ENCODE peak calls at places on chromosomes 4 and X, in six cellular contexts. M is sigmoid colon, T is bronchial epithelial cell, O is foreskin fibroblast, S is neural progenitor cell, Q is esophagus squamous epithelium. G is an unnamed sample.

GRCh38 chrX:37658352-37659030 is 27.1 kb upstream of the XK start:
- DNase-seq in M (no peak), T (no peak), O (no peak), S (no peak), Q (no peak), G (no peak)

GRCh38 chrX:100995469-100995868 is 26.0 kb downstream of the ARL13A start:
- DNase-seq in M (no peak), T (peak; percentile 79), O (peak; percentile 94), S (no peak), Q (no peak), G (no peak)

GRCh38 chrX:139692908-139693307 is 15.1 kb downstream of the MCF2 start:
- DNase-seq in M (no peak), T (no peak), O (no peak), S (no peak), Q (no peak), G (no peak)

GRCh38 chr4:169315530-169316306 is 45.0 kb upstream of the SH3RF1 start:
- DNase-seq in M (no peak), T (peak; percentile 84), O (peak; percentile 66), S (no peak), Q (no peak), G (no peak)

GRCh38 chr4:6771229-6771671 is 11.3 kb upstream of the KIAA0232 start:
- DNase-seq in M (peak; percentile 52), T (no peak), O (no peak), S (no peak), Q (no peak), G (no peak)

GRCh38 chr4:156934259-156934635 is 37.4 kb downstream of the PDGFC start:
- DNase-seq in M (no peak), T (no peak), O (no peak), S (no peak), Q (no peak), G (no peak)

GRCh38 chr4:23889814-23890269 is at the start of gene PPARGC1A:
- DNase-seq in M (peak; percentile 88), T (no peak), O (no peak), S (peak; percentile 83), Q (no peak), G (peak; percentile 37)

GRCh38 chr4:77617203-77617602 is 11.6 kb downstream of the CXCL13 start:
- DNase-seq in M (no peak), T (peak; percentile 94), O (no peak), S (no peak), Q (no peak), G (no peak)

GRCh38 chr4:109231331-109231730 is 71.1 kb downstream of the COL25A1 start:
- DNase-seq in M (no peak), T (no peak), O (no peak), S (no peak), Q (no peak), G (no peak)

GRCh38 chr4:73619351-73619750 is 885 bp downstream of the RASSF6 start:
- DNase-seq in M (no peak), T (no peak), O (no peak), S (no peak), Q (no peak), G (no peak)

GRCh38 chr4:173231916-173232315 is 63.3 kb downstream of the GALNT7 start:
- DNase-seq in M (no peak), T (peak; percentile 46), O (no peak), S (no peak), Q (no peak), G (no peak)

GRCh38 chrX:39729834-39730670 is 367.7 kb downstream of the BCOR start:
- DNase-seq in M (no peak), T (no peak), O (no peak), S (peak; percentile 60), Q (no peak), G (no peak)

GRCh38 chrX:140501321-140501720 is 3.5 kb downstream of the SOX3 start:
- DNase-seq in M (no peak), T (no peak), O (no peak), S (peak; percentile 59), Q (no peak), G (no peak)

GRCh38 chr4:684611-685010 is 4.3 kb downstream of the SLC49A3 start:
- DNase-seq in M (no peak), T (no peak), O (no peak), S (no peak), Q (no peak), G (no peak)

GRCh38 chrX:101091817-101092216 is 6.2 kb upstream of the CENPI start:
- DNase-seq in M (no peak), T (no peak), O (no peak), S (no peak), Q (no peak), G (no peak)

GRCh38 chr4:153763404-153763803 is 3.6 kb upstream of the RNF175 start:
- DNase-seq in M (no peak), T (peak; percentile 19), O (no peak), S (peak; percentile 40), Q (no peak), G (peak; percentile 17)

GRCh38 chrX:44228621-44229020 is 114.9 kb downstream of the EFHC2 start:
- DNase-seq in M (no peak), T (no peak), O (no peak), S (no peak), Q (no peak), G (no peak)

GRCh38 chrX:150504399-150505186 is 63.8 kb upstream of the MTM1 start:
- DNase-seq in M (no peak), T (peak; percentile 11), O (peak; percentile 26), S (peak; percentile 19), Q (no peak), G (no peak)

GRCh38 chrX:128975716-128976115 is 547.6 kb downstream of the SMARCA1 start:
- DNase-seq in M (no peak), T (peak; percentile 2), O (no peak), S (peak; percentile 68), Q (no peak), G (peak; percentile 38)

GRCh38 chrX:110418857-110419249 is 60.2 kb downstream of the RTL9 start:
- DNase-seq in M (no peak), T (peak; percentile 53), O (peak; percentile 62), S (no peak), Q (no peak), G (no peak)

GRCh38 chr4:130336585-130337217 is 1240.7 kb downstream of the C4orf33 start:
- DNase-seq in M (no peak), T (peak; percentile 41), O (peak; percentile 0), S (peak; percentile 23), Q (no peak), G (peak; percentile 7)
- TF ChIP-seq CTCF in M (no peak), T (peak; percentile 40), O (peak; percentile 24), S (peak; percentile 54), Q (peak; percentile 28), G (peak; percentile 41)

GRCh38 chr4:182245541-182246245 is 2.5 kb downstream of the TENM3 start:
- DNase-seq in M (no peak), T (no peak), O (no peak), S (peak; percentile 29), Q (no peak), G (no peak)

GRCh38 chr4:182248295-182248694 is 5.1 kb downstream of the TENM3 start:
- DNase-seq in M (no peak), T (no peak), O (no peak), S (no peak), Q (no peak), G (no peak)

GRCh38 chr4:182245041-182245440 is 1.8 kb downstream of the TENM3 start:
- DNase-seq in M (no peak), T (no peak), O (no peak), S (peak; percentile 55), Q (no peak), G (no peak)

GRCh38 chr4:182242793-182243192 is 409 bp upstream of the TENM3 start:
- DNase-seq in M (no peak), T (no peak), O (no peak), S (no peak), Q (no peak), G (no peak)

GRCh38 chr4:182246401-182247205 is 3.4 kb downstream of the TENM3 start:
- DNase-seq in M (no peak), T (peak; percentile 16), O (no peak), S (no peak), Q (no peak), G (no peak)
- TF ChIP-seq CTCF in M (no peak), T (no peak), O (no peak), S (no peak), Q (no peak), G (no peak)

DNA sequence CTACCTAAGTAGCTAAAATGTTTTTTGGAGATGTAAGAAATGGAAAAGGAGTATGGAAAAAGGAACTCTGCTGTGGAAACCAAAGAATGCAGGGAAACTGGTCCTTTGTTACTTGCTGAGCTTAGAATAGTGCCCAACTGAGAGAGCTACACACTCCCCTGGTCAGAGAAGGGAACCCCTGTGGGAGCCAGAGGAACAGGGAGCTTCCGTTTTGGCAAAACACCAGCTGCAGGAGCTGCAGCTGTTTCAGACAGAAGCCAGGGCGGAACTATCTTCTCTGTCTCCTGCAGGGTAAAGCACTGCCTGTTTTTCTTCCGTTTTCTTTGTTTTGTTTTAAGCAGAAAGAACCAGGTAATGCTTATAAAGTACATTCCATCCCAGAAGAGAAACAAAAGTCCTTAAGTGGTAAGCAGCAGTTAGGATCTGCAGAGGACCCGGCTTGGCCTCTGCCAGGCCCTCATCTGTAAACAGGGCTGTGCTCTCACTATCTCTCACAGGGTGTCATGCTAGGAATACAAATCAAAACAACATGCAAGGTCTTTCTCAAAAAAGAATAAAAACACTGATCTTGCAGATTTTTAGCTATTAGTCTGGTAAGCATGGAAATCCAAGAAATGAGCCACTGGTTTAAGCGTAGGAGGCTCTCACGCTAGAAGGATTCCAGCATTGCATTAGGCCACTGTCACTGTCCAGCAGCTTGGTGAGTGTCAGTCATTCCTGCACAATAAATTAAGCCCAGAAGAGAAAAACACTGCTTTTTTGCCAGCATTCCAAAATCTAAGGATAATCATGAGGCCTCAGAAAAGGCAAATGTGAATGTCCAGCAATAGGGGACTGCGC is 76.1 kb downstream of the CHST7 start:
- DNase-seq in M (peak; percentile 75), T (no peak), O (no peak), S (peak; percentile 45), Q (no peak), G (no peak)
- TF ChIP-seq CTCF in M (no peak), T (no peak), O (no peak), S (no peak), Q (no peak), G (no peak)

GRCh38 chrX:20594985-20595384 is 328.3 kb upstream of the RPS6KA3 start:
- DNase-seq in M (no peak), T (peak; percentile 3), O (peak; percentile 1), S (peak; percentile 38), Q (no peak), G (peak; percentile 1)
- TF ChIP-seq CTCF in M (no peak), T (no peak), O (no peak), S (peak; percentile 52), Q (peak; percentile 15), G (no peak)

DNA sequence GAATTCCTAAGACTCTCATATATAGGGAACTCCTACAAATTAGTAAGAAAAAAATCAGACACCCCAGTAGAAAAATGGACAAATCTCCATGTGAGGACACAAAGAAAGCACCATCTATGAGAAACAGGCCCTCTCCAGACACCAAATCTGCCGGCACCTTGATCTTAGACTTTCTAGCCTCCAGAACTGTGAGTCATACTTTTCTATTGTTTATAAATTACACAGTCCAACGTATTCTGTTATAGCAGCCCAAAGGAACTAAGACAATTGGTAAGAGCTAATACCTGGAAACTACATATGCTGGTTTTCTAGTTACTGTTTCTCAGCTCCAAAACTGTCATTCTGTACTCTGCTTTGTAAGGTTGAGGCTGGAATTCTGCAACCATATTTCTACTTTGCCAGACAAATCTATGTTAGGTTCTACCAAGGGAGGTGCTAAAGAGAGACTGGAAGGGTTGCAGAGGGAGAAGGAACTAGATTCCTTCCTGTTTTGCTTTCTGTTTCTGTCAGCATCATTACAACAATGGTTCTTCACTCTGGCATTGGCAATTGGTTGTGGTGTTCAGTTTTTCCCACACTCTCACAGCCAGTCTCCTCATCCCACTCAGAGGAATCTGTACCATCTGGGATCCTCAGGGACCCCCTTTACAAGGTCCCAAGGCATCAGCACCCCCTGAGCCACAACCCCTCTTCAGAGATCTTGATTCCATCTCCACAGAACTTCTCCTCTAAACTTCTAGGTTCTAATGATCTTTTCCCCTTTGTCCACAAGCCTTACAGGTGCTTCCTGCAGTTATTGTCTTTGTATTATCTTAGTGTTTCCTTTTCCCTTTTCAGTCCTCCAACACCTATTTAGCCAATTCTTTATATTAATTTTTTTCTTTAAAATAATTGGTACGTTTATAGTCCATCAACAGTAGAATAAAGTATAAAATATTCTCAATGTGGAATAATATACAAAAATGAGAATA is 35.5 kb upstream of the FAM241A start:
- DNase-seq in M (no peak), T (peak; percentile 67), O (no peak), S (no peak), Q (no peak), G (no peak)
- TF ChIP-seq CTCF in M (no peak), T (no peak), O (no peak), S (no peak), Q (no peak), G (no peak)